ENCODE peak calls at places on chromosomes 1 and 21, in five cellular contexts. E is right lobe of liver, L is neuronal stem cell, C is PC-3, N is H7. H is an unnamed sample. For H3K27me3, the result is how much of the 10 kb centered on the place peaks cover.

GRCh38 chr1:220577926-220578325 is 50.0 kb downstream of the MARK1 start:
- DNase-seq in E (no peak), L (no peak), C (peak), N (no peak), H (no peak)

GRCh38 chr1:39205102-39205780 is 746 bp downstream of the MACF1 start:
- DNase-seq in E (no peak), L (no peak), C (peak), N (no peak), H (no peak)

GRCh38 chr1:37732111-37732780 is 32.7 kb downstream of the EPHA10 start:
- DNase-seq in E (no peak), L (no peak), C (no peak), N (peak), H (no peak)

GRCh38 chr1:6108937-6109636 is 63.4 kb downstream of the KCNAB2 start:
- DNase-seq in E (peak), L (no peak), C (peak), N (peak), H (no peak)

GRCh38 chr1:236223273-236223672 is 58.5 kb downstream of the ERO1B start:
- DNase-seq in E (no peak), L (no peak), C (no peak), N (no peak), H (no peak)

GRCh38 chr1:198605880-198606458 is 32.9 kb upstream of the PTPRC start:
- DNase-seq in E (no peak), L (peak), C (peak), N (no peak), H (no peak)

GRCh38 chr1:117077267-117077666 is 17.1 kb downstream of the TTF2 start:
- DNase-seq in E (no peak), L (no peak), C (peak), N (no peak), H (no peak)

GRCh38 chr21:43937898-43938309 is 72.9 kb downstream of the AGPAT3 start:
- DNase-seq in E (no peak), L (no peak), C (no peak), N (no peak), H (no peak)

GRCh38 chr1:64980745-64981601 is 14.6 kb upstream of the JAK1 start:
- DNase-seq in E (no peak), L (no peak), C (peak), N (no peak), H (no peak)

GRCh38 chr1:87513270-87513669 is 184.6 kb downstream of the LMO4 start:
- DNase-seq in E (no peak), L (no peak), C (no peak), N (peak), H (no peak)

GRCh38 chr1:2547210-2548067 is 8.7 kb upstream of the TNFRSF14 start:
- DNase-seq in E (no peak), L (no peak), C (peak), N (peak), H (no peak)

GRCh38 chr21:36908260-36908908 is 58.1 kb downstream of the HLCS start:
- DNase-seq in E (no peak), L (no peak), C (peak), N (no peak), H (no peak)

GRCh38 chr1:221035680-221036153 is 156.5 kb downstream of the HLX start:
- DNase-seq in E (no peak), L (no peak), C (peak), N (no peak), H (peak)

GRCh38 chr1:10360045-10360444 is 38.8 kb upstream of the PGD start:
- DNase-seq in E (no peak), L (no peak), C (no peak), N (no peak), H (no peak)

GRCh38 chr1:84632975-84633427 is 57.3 kb downstream of the SSX2IP start:
- DNase-seq in E (no peak), L (no peak), C (peak), N (no peak), H (no peak)

GRCh38 chr1:112698366-112699310 is 8.3 kb downstream of the RHOC start:
- DNase-seq in E (peak), L (no peak), C (peak), N (no peak), H (no peak)

GRCh38 chr1:203663294-203663693 is 36.7 kb downstream of the ATP2B4 start:
- DNase-seq in E (no peak), L (no peak), C (peak), N (no peak), H (no peak)

GRCh38 chr1:8259498-8260290 is 58.2 kb upstream of the SLC45A1 start:
- DNase-seq in E (peak), L (no peak), C (peak), N (no peak), H (no peak)

GRCh38 chr21:25402134-25402957 is 204.9 kb downstream of the MRPL39 start:
- DNase-seq in E (no peak), L (no peak), C (no peak), N (no peak), H (no peak)

GRCh38 chr1:243713470-243714186 is 136.4 kb downstream of the AKT3 start:
- DNase-seq in E (no peak), L (peak), C (no peak), N (no peak), H (no peak)

DNA sequence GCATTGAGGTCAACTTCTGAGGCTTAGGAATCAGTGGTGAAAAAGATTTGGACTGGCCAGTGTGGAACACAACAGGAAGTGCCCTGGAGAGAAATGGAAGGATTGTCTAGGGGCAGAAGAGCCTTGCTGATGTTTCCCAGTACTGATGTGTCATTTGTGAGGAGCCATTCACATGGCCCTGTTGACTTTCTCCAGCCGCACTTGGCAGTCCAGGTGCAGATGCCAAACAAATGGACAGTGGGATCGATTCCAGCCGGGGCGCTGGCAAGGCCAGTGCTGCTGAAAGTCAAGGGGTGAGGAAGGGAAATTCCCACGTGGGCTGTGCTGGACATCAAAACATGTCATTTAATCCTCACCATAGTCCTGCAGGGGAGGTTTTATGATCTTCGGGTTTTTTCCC is 4.9 kb upstream of the TRIM63 start:
- DNase-seq in E (peak), L (no peak), C (no peak), N (no peak), H (no peak)
- H3K27me3 ChIP-seq in E (under half), L (under half), C (under half), N (under half), H (under half)

GRCh38 chr1:153346067-153346723 is 2.4 kb downstream of the PGLYRP4 start:
- DNase-seq in E (no peak), L (no peak), C (no peak), N (peak), H (no peak)

GRCh38 chr1:153348511-153349362 is at the start of gene PGLYRP4:
- DNase-seq in E (no peak), L (no peak), C (peak), N (peak), H (peak)

GRCh38 chr1:153347856-153348255 is 785 bp downstream of the PGLYRP4 start:
- DNase-seq in E (no peak), L (no peak), C (no peak), N (no peak), H (no peak)

GRCh38 chr1:153352523-153352922 is 3.9 kb upstream of the PGLYRP4 start:
- DNase-seq in E (peak), L (peak), C (peak), N (peak), H (peak)

GRCh38 chr1:153349363-153350340 is 1.0 kb upstream of the PGLYRP4 start:
- DNase-seq in E (no peak), L (no peak), C (no peak), N (peak), H (no peak)
- H3K27me3 ChIP-seq in E (under half), L (under half), C (half or more), N (under half), H (under half)

DNA sequence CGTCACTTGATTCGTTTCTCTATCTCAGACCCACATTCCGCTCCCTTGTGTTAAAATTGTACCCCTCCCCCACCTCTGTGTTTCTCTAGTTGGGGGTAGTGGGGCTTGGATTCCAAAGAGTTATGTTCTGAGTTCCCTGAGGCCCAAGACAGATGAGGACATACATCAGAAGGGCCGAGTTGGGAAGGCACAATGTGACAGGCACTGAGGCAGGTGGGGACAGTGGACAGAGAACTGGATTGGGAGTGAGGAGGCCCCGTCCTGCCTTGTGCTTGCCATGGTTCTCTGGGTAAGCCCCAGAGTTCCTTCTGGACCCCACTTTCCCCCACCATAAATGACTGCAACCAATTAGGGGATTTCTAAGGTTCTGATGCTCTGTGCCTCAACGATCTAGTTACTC is 80.5 kb upstream of the ETV3 start:
- DNase-seq in E (no peak), L (no peak), C (no peak), N (no peak), H (no peak)
- H3K27me3 ChIP-seq in E (under half), L (under half), C (half or more), N (under half), H (under half)

GRCh38 chr1:26411624-26412074 is 1.0 kb downstream of the LIN28A start:
- DNase-seq in E (no peak), L (no peak), C (no peak), N (peak), H (no peak)

GRCh38 chr1:26409191-26409751 is 1.3 kb upstream of the LIN28A start:
- DNase-seq in E (no peak), L (peak), C (no peak), N (peak), H (peak)

GRCh38 chr1:26412180-26412840 is 1.7 kb downstream of the LIN28A start:
- DNase-seq in E (no peak), L (peak), C (no peak), N (peak), H (peak)

GRCh38 chr1:26410706-26411623 is at the start of gene LIN28A:
- DNase-seq in E (no peak), L (no peak), C (no peak), N (peak), H (no peak)

GRCh38 chr1:26413031-26413430 is 2.4 kb downstream of the LIN28A start:
- DNase-seq in E (no peak), L (no peak), C (no peak), N (no peak), H (no peak)
- H3K27me3 ChIP-seq in E (under half), L (under half), C (under half), N (under half), H (under half)

DNA sequence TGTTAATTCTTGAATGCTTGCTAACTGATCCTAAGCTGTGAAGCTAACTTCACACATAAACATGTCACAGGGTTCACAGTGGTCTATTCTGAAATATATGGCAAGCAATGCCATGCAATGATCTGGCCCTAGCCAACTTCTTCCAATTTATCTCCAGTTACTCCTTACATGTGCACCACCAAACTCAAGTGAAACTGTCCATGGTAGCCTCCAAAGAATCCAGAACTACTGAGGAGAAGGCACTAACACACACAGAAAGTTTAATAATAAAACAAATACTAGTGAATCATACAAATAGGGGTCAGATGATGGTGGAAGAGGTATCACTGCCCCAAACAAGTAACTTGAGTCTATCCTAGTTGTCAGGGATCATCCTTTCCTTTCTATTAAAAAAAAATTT is 172.6 kb upstream of the RAB4A start:
- DNase-seq in E (no peak), L (no peak), C (no peak), N (no peak), H (no peak)
- H3K27me3 ChIP-seq in E (under half), L (under half), C (half or more), N (under half), H (under half)

GRCh38 chr1:70552662-70553061 is 141.6 kb downstream of the CTH start:
- DNase-seq in E (no peak), L (no peak), C (no peak), N (no peak), H (no peak)

GRCh38 chr1:70553192-70553956 is 142.3 kb downstream of the CTH start:
- DNase-seq in E (no peak), L (no peak), C (no peak), N (no peak), H (no peak)

DNA sequence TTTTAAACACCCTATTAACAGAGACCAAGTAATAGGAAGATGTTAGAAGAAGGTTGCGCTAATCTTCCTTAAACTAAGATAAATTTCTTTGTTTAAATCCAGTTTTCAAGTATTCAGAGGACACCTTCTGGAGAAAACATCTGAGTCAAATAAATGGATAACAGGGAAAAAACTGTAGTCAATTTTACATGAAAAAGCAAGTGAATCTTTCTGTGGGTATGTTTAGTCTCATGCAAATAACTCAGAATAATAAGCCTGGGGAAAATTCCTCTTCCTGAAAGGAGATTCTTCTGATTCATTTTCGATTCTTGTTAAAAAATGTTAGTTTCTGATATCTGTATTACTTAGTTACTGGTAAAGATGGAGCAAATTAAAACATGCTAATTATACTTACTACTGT is 145.5 kb downstream of the CTH start:
- DNase-seq in E (no peak), L (no peak), C (no peak), N (no peak), H (no peak)
- H3K27me3 ChIP-seq in E (under half), L (under half), C (half or more), N (under half), H (under half)

DNA sequence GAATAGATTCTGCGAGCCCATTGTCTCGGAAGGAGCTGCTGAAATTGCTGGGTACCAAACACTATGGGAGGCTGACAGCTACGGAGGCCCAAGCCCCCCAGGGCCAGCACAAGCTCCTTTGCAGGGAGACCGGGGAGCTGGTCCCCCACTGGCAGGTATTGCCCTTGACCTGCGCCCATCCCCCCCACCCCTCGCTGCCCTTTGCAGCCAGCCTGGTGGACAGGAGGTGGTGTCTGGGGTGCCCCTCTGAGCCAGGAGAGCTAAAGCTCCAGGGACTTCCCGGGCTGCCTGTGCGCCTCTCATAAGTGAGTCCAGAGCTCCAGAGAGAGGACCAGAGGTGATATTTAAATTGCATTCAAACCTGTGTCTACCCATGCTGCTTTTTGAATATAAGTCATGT is 5.4 kb downstream of the SERTAD4 start:
- DNase-seq in E (no peak), L (no peak), C (no peak), N (peak), H (no peak)
- H3K27me3 ChIP-seq in E (under half), L (under half), C (under half), N (under half), H (under half)

DNA sequence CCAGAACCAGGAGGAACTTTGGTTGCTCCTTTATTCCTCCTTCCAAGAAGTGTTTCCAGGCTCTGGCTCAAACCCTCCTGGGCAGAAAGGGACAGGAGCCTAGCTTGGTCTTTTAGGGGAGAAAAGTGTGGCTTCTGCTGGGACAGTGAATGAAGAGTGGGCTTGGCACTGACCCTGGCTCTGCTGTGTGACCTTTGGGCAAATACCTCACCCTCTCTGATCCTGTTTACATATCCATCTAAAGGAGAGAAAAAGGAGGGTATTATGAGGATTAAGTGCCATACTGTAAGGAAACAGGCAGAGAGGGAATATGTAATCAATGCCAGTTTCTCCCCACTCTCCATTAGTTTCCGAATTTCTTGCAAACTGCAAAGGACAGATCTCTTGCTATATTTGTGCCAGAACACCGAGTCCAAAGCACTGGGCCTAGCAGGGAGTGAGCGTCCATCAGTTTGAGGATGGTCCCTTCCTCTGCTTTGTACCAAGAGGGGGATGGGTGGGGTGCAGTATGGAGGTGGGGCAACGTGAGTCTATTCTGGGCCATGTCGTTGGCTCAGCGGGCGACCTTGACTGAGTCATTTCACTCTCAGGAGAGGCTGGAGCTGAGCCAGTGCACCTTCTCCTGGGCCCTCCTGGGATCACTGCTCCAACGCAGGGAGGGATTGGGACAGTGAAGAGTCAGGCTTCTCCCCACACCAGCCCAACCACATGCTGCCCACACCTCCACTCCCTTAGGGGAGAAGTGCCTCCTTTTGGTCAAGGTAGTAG is 38.4 kb downstream of the IGSF21 start:
- DNase-seq in E (peak), L (no peak), C (no peak), N (no peak), H (no peak)
- H3K27me3 ChIP-seq in E (under half), L (under half), C (under half), N (under half), H (under half)

GRCh38 chr1:159853417-159853816 is 9.0 kb downstream of the VSIG8 start:
- DNase-seq in E (no peak), L (no peak), C (no peak), N (no peak), H (no peak)

GRCh38 chr1:159849972-159850371 is 12.5 kb downstream of the VSIG8 start:
- DNase-seq in E (no peak), L (no peak), C (peak), N (no peak), H (no peak)

GRCh38 chr1:159848316-159848715 is 14.1 kb downstream of the VSIG8 start:
- DNase-seq in E (no peak), L (no peak), C (no peak), N (no peak), H (no peak)

GRCh38 chr1:159854101-159854692 is 8.3 kb downstream of the VSIG8 start:
- DNase-seq in E (peak), L (peak), C (peak), N (peak), H (no peak)

DNA sequence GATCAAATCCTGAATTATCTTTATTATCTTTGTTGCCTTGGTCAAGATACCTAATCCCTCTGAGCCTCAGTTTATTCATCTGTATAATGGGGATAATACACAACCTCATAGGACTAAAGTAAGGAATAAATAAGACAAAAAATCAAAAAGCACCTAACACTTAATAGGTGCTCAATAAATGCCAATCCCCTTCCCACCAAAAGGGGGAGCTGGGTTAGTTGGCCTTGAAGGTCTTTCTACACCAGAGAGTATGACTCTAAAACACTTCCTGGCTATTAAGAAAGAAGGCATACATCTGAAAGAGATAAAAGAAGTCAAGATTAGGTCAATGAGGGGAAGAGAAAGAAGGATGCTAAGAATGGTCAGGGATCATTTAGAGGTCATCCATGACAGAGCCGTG is 11.1 kb downstream of the VSIG8 start:
- DNase-seq in E (no peak), L (no peak), C (no peak), N (no peak), H (no peak)
- H3K27me3 ChIP-seq in E (under half), L (under half), C (under half), N (under half), H (under half)

DNA sequence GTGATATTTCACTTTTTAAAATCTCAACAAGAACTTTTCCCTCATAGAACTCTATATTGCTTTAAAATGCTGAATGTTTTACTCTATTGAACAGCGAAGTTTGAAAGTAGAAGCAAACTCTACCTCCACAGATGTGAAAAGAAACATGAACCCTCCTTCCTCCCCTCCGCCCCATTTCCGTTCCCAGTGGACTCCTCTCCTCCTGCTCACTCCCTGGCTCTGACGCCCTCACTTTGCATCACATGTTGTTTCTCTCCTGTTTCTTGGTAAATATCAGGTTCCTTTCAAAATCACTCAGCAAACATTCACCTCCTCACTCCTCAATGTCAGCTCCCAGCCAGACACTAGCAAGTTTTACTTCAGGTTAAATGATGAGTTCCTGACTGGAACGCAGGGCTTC is 34.6 kb downstream of the KCNH1 start:
- DNase-seq in E (no peak), L (no peak), C (no peak), N (no peak), H (no peak)
- H3K27me3 ChIP-seq in E (under half), L (under half), C (half or more), N (under half), H (under half)